ENCODE peak calls at places on chromosomes 2 and 18, in six cellular contexts. A is A673; W is naive thymus-derived CD4-positive, alpha-beta T cell; P is Caco-2; E is GM23248; R is SJSA1. Q is an unnamed sample. For H3K4me1, the result is how much of the 10 kb centered on the place peaks cover.

GRCh38 chr2:231795525-231796327 is 9.5 kb downstream of the COPS7B start:
- DNase-seq in A (peak), W (no peak), P (no peak), E (peak), R (peak), Q (peak)

GRCh38 chr2:69683170-69683971 is 39.8 kb upstream of the AAK1 start:
- DNase-seq in A (peak), W (no peak), P (no peak), E (peak), R (peak), Q (peak)

GRCh38 chr2:196263181-196263747 is 91.9 kb upstream of the STK17B start:
- DNase-seq in A (peak), W (peak), P (no peak), E (no peak), R (peak), Q (peak)

GRCh38 chr2:12890071-12890470 is 173.3 kb downstream of the TRIB2 start:
- DNase-seq in A (no peak), W (no peak), P (no peak), E (no peak), R (no peak), Q (peak)

GRCh38 chr2:168998609-168999211 is 32.4 kb downstream of the ABCB11 start:
- DNase-seq in A (peak), W (no peak), P (no peak), E (no peak), R (no peak), Q (no peak)

GRCh38 chr2:74739733-74740241 is 85.7 kb downstream of the SEMA4F start:
- DNase-seq in A (no peak), W (no peak), P (no peak), E (peak), R (no peak), Q (no peak)

GRCh38 chr18:64032312-64032711 is 62.4 kb downstream of the SERPINB8 start:
- DNase-seq in A (no peak), W (no peak), P (no peak), E (no peak), R (no peak), Q (no peak)

GRCh38 chr2:209368924-209369323 is 54.9 kb upstream of the MAP2 start:
- DNase-seq in A (no peak), W (no peak), P (peak), E (peak), R (peak), Q (peak)

GRCh38 chr2:233399306-233400225 is 45.3 kb downstream of the DGKD start:
- DNase-seq in A (peak), W (peak), P (no peak), E (no peak), R (no peak), Q (no peak)

GRCh38 chr2:235265348-235265965 is 228.4 kb upstream of the AGAP1 start:
- DNase-seq in A (no peak), W (no peak), P (no peak), E (no peak), R (no peak), Q (no peak)

GRCh38 chr2:48530033-48530804 is at the start of gene STON1:
- DNase-seq in A (peak), W (peak), P (peak), E (peak), R (peak), Q (peak)

GRCh38 chr18:37661061-37661460 is 95.5 kb upstream of the CELF4 start:
- DNase-seq in A (no peak), W (no peak), P (no peak), E (no peak), R (no peak), Q (no peak)

GRCh38 chr2:10267551-10268465 is 34.9 kb upstream of the HPCAL1 start:
- DNase-seq in A (no peak), W (no peak), P (peak), E (no peak), R (no peak), Q (peak)

GRCh38 chr2:128736689-128737545 is 418.2 kb upstream of the HS6ST1 start:
- DNase-seq in A (peak), W (peak), P (peak), E (peak), R (peak), Q (peak)

GRCh38 chr2:172350844-172351480 is 76.4 kb upstream of the ITGA6 start:
- DNase-seq in A (no peak), W (no peak), P (no peak), E (peak), R (no peak), Q (no peak)

GRCh38 chr2:219446101-219446504 is 11.5 kb downstream of the SPEG start:
- DNase-seq in A (peak), W (no peak), P (no peak), E (peak), R (no peak), Q (peak)

GRCh38 chr18:79402977-79403722 is 7.4 kb downstream of the NFATC1 start:
- DNase-seq in A (peak), W (peak), P (no peak), E (peak), R (no peak), Q (peak)

GRCh38 chr2:238061310-238062202 is 755 bp downstream of the SCLY start:
- DNase-seq in A (peak), W (no peak), P (peak), E (peak), R (no peak), Q (peak)

GRCh38 chr2:15136639-15137038 is 424.5 kb downstream of the NBAS start:
- DNase-seq in A (no peak), W (no peak), P (no peak), E (no peak), R (no peak), Q (no peak)

GRCh38 chr2:170493698-170494097 is 221.4 kb upstream of the SP5 start:
- DNase-seq in A (peak), W (no peak), P (no peak), E (peak), R (no peak), Q (no peak)

GRCh38 chr2:101253013-101253712 is 477 bp downstream of the CNOT11 start:
- DNase-seq in A (peak), W (no peak), P (peak), E (peak), R (no peak), Q (peak)

GRCh38 chr2:4552099-4552498 is 848.7 kb downstream of the DCDC2C start:
- DNase-seq in A (no peak), W (no peak), P (no peak), E (no peak), R (no peak), Q (no peak)

GRCh38 chr2:224946911-224947310 is 95.4 kb downstream of the DOCK10 start:
- DNase-seq in A (peak), W (peak), P (no peak), E (peak), R (peak), Q (no peak)

GRCh38 chr2:216436369-216436768 is 24.1 kb downstream of the SMARCAL1 start:
- DNase-seq in A (no peak), W (no peak), P (no peak), E (peak), R (no peak), Q (no peak)

GRCh38 chr2:42928692-42929576 is 136.6 kb upstream of the HAAO start:
- DNase-seq in A (peak), W (no peak), P (peak), E (peak), R (peak), Q (peak)

GRCh38 chr2:45918816-45919655 is 267.6 kb downstream of the PRKCE start:
- DNase-seq in A (no peak), W (no peak), P (no peak), E (no peak), R (no peak), Q (peak)

GRCh38 chr2:72917138-72917874 is at the start of gene EMX1:
- DNase-seq in A (peak), W (no peak), P (peak), E (peak), R (no peak), Q (no peak)

GRCh38 chr2:235591921-235592320 is 98.1 kb downstream of the AGAP1 start:
- DNase-seq in A (no peak), W (no peak), P (no peak), E (no peak), R (no peak), Q (peak)

GRCh38 chr2:232611559-232612218 is 21.7 kb upstream of the EFHD1 start:
- DNase-seq in A (peak), W (peak), P (peak), E (peak), R (peak), Q (peak)

GRCh38 chr2:33133436-33133835 is 186.7 kb downstream of the LTBP1 start:
- DNase-seq in A (no peak), W (no peak), P (no peak), E (no peak), R (no peak), Q (peak)

GRCh38 chr18:55136864-55137263 is 177.6 kb upstream of the CCDC68 start:
- DNase-seq in A (no peak), W (no peak), P (no peak), E (peak), R (no peak), Q (no peak)

GRCh38 chr18:27363918-27364317 is 178.8 kb upstream of the CHST9 start:
- DNase-seq in A (peak), W (no peak), P (no peak), E (peak), R (no peak), Q (peak)

GRCh38 chr2:45992021-45992745 is 305.0 kb upstream of the EPAS1 start:
- DNase-seq in A (no peak), W (no peak), P (no peak), E (peak), R (peak), Q (no peak)

GRCh38 chr2:137254081-137254480 is 488.7 kb downstream of the THSD7B start:
- DNase-seq in A (no peak), W (no peak), P (no peak), E (peak), R (no peak), Q (no peak)

GRCh38 chr2:137252934-137253333 is 487.6 kb downstream of the THSD7B start:
- DNase-seq in A (no peak), W (no peak), P (no peak), E (peak), R (peak), Q (no peak)

GRCh38 chr2:137255345-137255744 is 490.0 kb downstream of the THSD7B start:
- DNase-seq in A (no peak), W (no peak), P (no peak), E (peak), R (no peak), Q (no peak)

GRCh38 chr2:137249463-137249862 is 484.1 kb downstream of the THSD7B start:
- DNase-seq in A (no peak), W (no peak), P (no peak), E (no peak), R (no peak), Q (no peak)
- H3K4me1 ChIP-seq in A (under half), W (under half), P (under half), E (under half), R (under half), Q (under half)

GRCh38 chr2:190267302-190267701 is 52.3 kb downstream of the HIBCH start:
- DNase-seq in A (no peak), W (no peak), P (no peak), E (peak), R (peak), Q (no peak)
- H3K4me3 ChIP-seq in A (no peak), W (no peak), P (no peak), E (no peak), R (no peak), Q (no peak)

GRCh38 chr2:134218414-134218813 is 35.5 kb upstream of the MGAT5 start:
- DNase-seq in A (no peak), W (no peak), P (no peak), E (no peak), R (no peak), Q (no peak)
- H3K4me1 ChIP-seq in A (under half), W (under half), P (under half), E (under half), R (under half), Q (under half)

GRCh38 chr2:39623916-39624315 is 41.8 kb upstream of the TMEM178A start:
- DNase-seq in A (no peak), W (no peak), P (no peak), E (no peak), R (no peak), Q (no peak)

GRCh38 chr2:39625193-39625926 is 40.4 kb upstream of the TMEM178A start:
- DNase-seq in A (no peak), W (no peak), P (no peak), E (no peak), R (peak), Q (no peak)

GRCh38 chr2:39621596-39621995 is 44.1 kb upstream of the TMEM178A start:
- DNase-seq in A (no peak), W (no peak), P (no peak), E (no peak), R (no peak), Q (no peak)

GRCh38 chr2:39629646-39630045 is 36.1 kb upstream of the TMEM178A start:
- DNase-seq in A (no peak), W (no peak), P (no peak), E (peak), R (no peak), Q (no peak)

GRCh38 chr2:39625927-39626270 is 39.8 kb upstream of the TMEM178A start:
- DNase-seq in A (no peak), W (no peak), P (no peak), E (no peak), R (no peak), Q (no peak)
- H3K4me3 ChIP-seq in A (no peak), W (no peak), P (no peak), E (no peak), R (no peak), Q (no peak)

Q was measured in SJCRH30.